ENCODE peak calls at places on chromosomes 7 and 10, in four cellular contexts. Z is lower lobe of right lung, J is GM12865, D is GM23338. B is an unnamed sample.

GRCh38 chr7:148042935-148043334 is 547.6 kb upstream of the C7orf33 start:
- DNase-seq in Z (no peak), J (no peak), D (no peak), B (no peak)

GRCh38 chr7:136640977-136641376 is 227.5 kb upstream of the CHRM2 start:
- DNase-seq in Z (no peak), J (no peak), D (no peak), B (no peak)

GRCh38 chr7:119900996-119901395 is 372.0 kb upstream of the KCND2 start:
- DNase-seq in Z (no peak), J (no peak), D (peak; percentile 3), B (no peak)

GRCh38 chr7:92517626-92518025 is 10.7 kb downstream of the PEX1 start:
- DNase-seq in Z (no peak), J (no peak), D (no peak), B (no peak)

GRCh38 chr7:92612501-92612900 is 22.3 kb upstream of the FAM133B start:
- DNase-seq in Z (no peak), J (no peak), D (no peak), B (no peak)

GRCh38 chr10:121185816-121186215 is 334.7 kb downstream of the WDR11 start:
- DNase-seq in Z (no peak), J (no peak), D (no peak), B (no peak)

GRCh38 chr10:131961777-131962450 is 19.8 kb downstream of the BNIP3 start:
- DNase-seq in Z (no peak), J (no peak), D (no peak), B (no peak)

GRCh38 chr7:16905300-16906044 is 23.7 kb upstream of the AGR3 start:
- DNase-seq in Z (no peak), J (no peak), D (peak; percentile 52), B (no peak)

GRCh38 chr7:128863433-128863989 is 855 bp downstream of the ATP6V1F start:
- DNase-seq in Z (no peak), J (peak; percentile 80), D (peak; percentile 90), B (peak; percentile 55)

GRCh38 chr10:103884681-103885139 is 29.3 kb upstream of the SH3PXD2A start:
- DNase-seq in Z (no peak), J (peak; percentile 45), D (peak; percentile 81), B (peak; percentile 66)

GRCh38 chr10:131822694-131823245 is 78.0 kb upstream of the PPP2R2D start:
- DNase-seq in Z (peak; percentile 28), J (no peak), D (no peak), B (no peak)

GRCh38 chr7:131108212-131108980 is 219.3 kb upstream of the MKLN1 start:
- DNase-seq in Z (no peak), J (peak; percentile 87), D (no peak), B (peak; percentile 80)

GRCh38 chr7:98266840-98267239 is 14.6 kb upstream of the BRI3 start:
- DNase-seq in Z (no peak), J (no peak), D (no peak), B (no peak)
- TF ChIP-seq CTCF in Z (peak; percentile 43), J (peak; percentile 20), D (peak; percentile 44), B (peak; percentile 13)

GRCh38 chr7:55133630-55134392 is 115.0 kb downstream of the EGFR start:
- DNase-seq in Z (no peak), J (no peak), D (no peak), B (no peak)
- TF ChIP-seq CTCF in Z (no peak), J (no peak), D (peak; percentile 23), B (no peak)

GRCh38 chr10:35822316-35822715 is 180.2 kb upstream of the FZD8 start:
- DNase-seq in Z (peak; percentile 80), J (peak; percentile 22), D (peak; percentile 82), B (peak; percentile 41)
- TF ChIP-seq CTCF in Z (no peak), J (no peak), D (peak; percentile 30), B (no peak)

GRCh38 chr7:5773661-5774086 is 7.8 kb downstream of the RNF216 start:
- DNase-seq in Z (no peak), J (no peak), D (no peak), B (no peak)
- TF ChIP-seq CTCF in Z (no peak), J (no peak), D (no peak), B (no peak)

GRCh38 chr10:125700355-125700911 is 17.5 kb upstream of the TEX36 start:
- DNase-seq in Z (no peak), J (no peak), D (no peak), B (no peak)
- TF ChIP-seq CTCF in Z (no peak), J (no peak), D (no peak), B (no peak)

GRCh38 chr10:112774210-112774609 is 175.8 kb upstream of the TCF7L2 start:
- DNase-seq in Z (no peak), J (no peak), D (no peak), B (no peak)

GRCh38 chr10:112774808-112775207 is 175.2 kb upstream of the TCF7L2 start:
- DNase-seq in Z (no peak), J (no peak), D (no peak), B (no peak)

GRCh38 chr10:112773783-112774182 is 176.3 kb upstream of the TCF7L2 start:
- DNase-seq in Z (no peak), J (no peak), D (no peak), B (no peak)

GRCh38 chr10:112769611-112770370 is 180.3 kb upstream of the TCF7L2 start:
- DNase-seq in Z (no peak), J (no peak), D (no peak), B (no peak)

DNA sequence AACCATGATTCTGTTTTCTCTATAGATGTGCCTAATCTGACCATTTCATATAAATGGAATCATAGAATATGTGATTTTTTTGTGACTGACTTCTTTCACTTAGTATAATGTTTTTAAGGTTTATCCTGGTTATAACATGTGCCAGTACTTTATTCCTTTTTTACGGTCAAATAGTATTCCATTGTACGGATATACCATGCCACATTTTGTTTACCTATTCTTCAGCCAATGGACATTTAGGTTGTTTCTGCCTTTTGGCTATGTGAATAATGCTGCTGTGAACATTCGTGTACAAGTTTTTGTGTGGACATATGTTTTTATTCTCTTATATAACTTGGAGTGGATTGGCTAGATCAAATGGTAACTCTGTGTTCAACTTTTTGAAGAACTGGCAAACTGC is 178.3 kb upstream of the TCF7L2 start:
- DNase-seq in Z (no peak), J (no peak), D (no peak), B (no peak)
- TF ChIP-seq CTCF in Z (no peak), J (no peak), D (no peak), B (no peak)

B was measured in mucosa of descending colon.